ENCODE peak calls at places on chromosomes 6 and 20, in four cellular contexts. One of them, this sample, is unnamed.

GRCh38 chr20:10179574-10180298 is 38.9 kb upstream of the SNAP25 start:
- DNase-seq in SK-MEL-5: peak
- DNase-seq in T-helper 2 cell: no peak
- DNase-seq in iris pigment epithelial cell: peak
- DNase-seq in this sample: peak

GRCh38 chr20:41256516-41256915 is 61.0 kb downstream of the ZHX3 start:
- DNase-seq in SK-MEL-5: no peak
- DNase-seq in T-helper 2 cell: no peak
- DNase-seq in iris pigment epithelial cell: no peak
- DNase-seq in this sample: no peak

GRCh38 chr6:35038076-35038475 is 103.1 kb downstream of the TCP11 start:
- DNase-seq in SK-MEL-5: no peak
- DNase-seq in T-helper 2 cell: no peak
- DNase-seq in iris pigment epithelial cell: peak
- DNase-seq in this sample: no peak

GRCh38 chr20:45905505-45906079 is 6.4 kb downstream of the PLTP start:
- DNase-seq in SK-MEL-5: no peak
- DNase-seq in T-helper 2 cell: no peak
- DNase-seq in iris pigment epithelial cell: peak
- DNase-seq in this sample: no peak

GRCh38 chr6:30821862-30822784 is 62.2 kb upstream of the DDR1 start:
- DNase-seq in SK-MEL-5: peak
- DNase-seq in T-helper 2 cell: peak
- DNase-seq in iris pigment epithelial cell: peak
- DNase-seq in this sample: peak

GRCh38 chr6:116929825-116930224 is 52.8 kb downstream of the RFX6 start:
- DNase-seq in SK-MEL-5: no peak
- DNase-seq in T-helper 2 cell: no peak
- DNase-seq in iris pigment epithelial cell: no peak
- DNase-seq in this sample: no peak

GRCh38 chr6:127249619-127250018 is 17.0 kb upstream of the RNF146 start:
- DNase-seq in SK-MEL-5: no peak
- DNase-seq in T-helper 2 cell: no peak
- DNase-seq in iris pigment epithelial cell: no peak
- DNase-seq in this sample: no peak

GRCh38 chr20:11849270-11849920 is 68.3 kb upstream of the BTBD3 start:
- DNase-seq in SK-MEL-5: no peak
- DNase-seq in T-helper 2 cell: no peak
- DNase-seq in iris pigment epithelial cell: peak
- DNase-seq in this sample: no peak

GRCh38 chr20:2814587-2815051 is at the start of gene C20orf141:
- DNase-seq in SK-MEL-5: peak
- DNase-seq in T-helper 2 cell: no peak
- DNase-seq in iris pigment epithelial cell: peak
- DNase-seq in this sample: peak

GRCh38 chr20:46128310-46129151 is 10.4 kb downstream of the CD40 start:
- DNase-seq in SK-MEL-5: peak
- DNase-seq in T-helper 2 cell: no peak
- DNase-seq in iris pigment epithelial cell: peak
- DNase-seq in this sample: peak

GRCh38 chr6:165536911-165537310 is 126.1 kb downstream of the PDE10A start:
- DNase-seq in SK-MEL-5: no peak
- DNase-seq in T-helper 2 cell: no peak
- DNase-seq in iris pigment epithelial cell: no peak
- DNase-seq in this sample: no peak

GRCh38 chr6:118894425-118895240 is 681 bp downstream of the ASF1A start:
- DNase-seq in SK-MEL-5: peak
- DNase-seq in T-helper 2 cell: peak
- DNase-seq in iris pigment epithelial cell: peak
- DNase-seq in this sample: peak

GRCh38 chr6:116799945-116800344 is 28.9 kb downstream of the GPRC6A start:
- DNase-seq in SK-MEL-5: no peak
- DNase-seq in T-helper 2 cell: no peak
- DNase-seq in iris pigment epithelial cell: no peak
- DNase-seq in this sample: no peak

GRCh38 chr20:44900231-44900854 is 9.5 kb upstream of the PABPC1L start:
- DNase-seq in SK-MEL-5: no peak
- DNase-seq in T-helper 2 cell: peak
- DNase-seq in iris pigment epithelial cell: peak
- DNase-seq in this sample: no peak

GRCh38 chr20:14860410-14860814 is 523.0 kb upstream of the FLRT3 start:
- DNase-seq in SK-MEL-5: no peak
- DNase-seq in T-helper 2 cell: no peak
- DNase-seq in iris pigment epithelial cell: no peak
- DNase-seq in this sample: no peak

GRCh38 chr6:133764011-133764812 is 124.7 kb upstream of the TCF21 start:
- DNase-seq in SK-MEL-5: no peak
- DNase-seq in T-helper 2 cell: no peak
- DNase-seq in iris pigment epithelial cell: peak
- DNase-seq in this sample: no peak

GRCh38 chr6:25883536-25883935 is 9.5 kb upstream of the SLC17A3 start:
- DNase-seq in SK-MEL-5: no peak
- DNase-seq in T-helper 2 cell: no peak
- DNase-seq in iris pigment epithelial cell: peak
- DNase-seq in this sample: peak

GRCh38 chr6:136764522-136764993 is 27.7 kb downstream of the MAP3K5 start:
- DNase-seq in SK-MEL-5: no peak
- DNase-seq in T-helper 2 cell: peak
- DNase-seq in iris pigment epithelial cell: no peak
- DNase-seq in this sample: no peak

GRCh38 chr6:170101281-170102035 is 189.4 kb downstream of the DLL1 start:
- DNase-seq in SK-MEL-5: no peak
- DNase-seq in T-helper 2 cell: no peak
- DNase-seq in iris pigment epithelial cell: no peak
- DNase-seq in this sample: no peak